ENCODE peak calls at places on chromosomes 2 and 18, in ten cellular contexts. V is fibroblast of lung, P is cardiac muscle cell, G is Peyer's patch, Y is GM23338, O is spleen, I is PC-3, Q is mammary epithelial cell, F is prostate gland, R is Panc1. X is an unnamed sample. For H3K4me1, the result is how much of the 10 kb centered on the place peaks cover.

GRCh38 chr2:217998926-217999633 is 3.7 kb downstream of the TNS1 start:
- DNase-seq in V (no peak), P (no peak), G (no peak), Y (no peak), O (no peak), I (no peak), Q (no peak), F (no peak), R (no peak), X (no peak)

GRCh38 chr2:107553534-107553933 is 273.2 kb upstream of the RGPD4 start:
- DNase-seq in V (no peak), P (peak), G (no peak), Y (no peak), O (no peak), I (peak), Q (peak), F (no peak), R (no peak), X (no peak)

GRCh38 chr2:240472078-240472790 is 36.8 kb downstream of the GPC1 start:
- DNase-seq in V (no peak), P (no peak), G (no peak), Y (no peak), O (peak), I (no peak), Q (peak), F (no peak), R (no peak), X (no peak)

GRCh38 chr18:39318462-39318861 is 1752.9 kb upstream of the CELF4 start:
- DNase-seq in V (no peak), P (no peak), G (no peak), Y (peak), O (no peak), I (no peak), Q (no peak), F (no peak), R (no peak), X (no peak)

GRCh38 chr2:99462084-99462483 is 27.7 kb downstream of the REV1 start:
- DNase-seq in V (no peak), P (no peak), G (no peak), Y (no peak), O (no peak), I (no peak), Q (no peak), F (no peak), R (no peak), X (no peak)

GRCh38 chr18:31684279-31685096 is at the start of gene B4GALT6:
- DNase-seq in V (peak), P (peak), G (peak), Y (peak), O (peak), I (peak), Q (peak), F (peak), R (no peak), X (peak)

GRCh38 chr2:98564541-98565164 is 43.7 kb downstream of the COA5 start:
- DNase-seq in V (no peak), P (no peak), G (no peak), Y (no peak), O (no peak), I (no peak), Q (no peak), F (no peak), R (no peak), X (peak)

GRCh38 chr2:8682719-8683667 is 1.1 kb downstream of the ID2 start:
- DNase-seq in V (peak), P (peak), G (peak), Y (peak), O (peak), I (peak), Q (peak), F (peak), R (no peak), X (peak)

GRCh38 chr18:77088977-77089795 is 43.4 kb downstream of the MBP start:
- DNase-seq in V (no peak), P (no peak), G (no peak), Y (peak), O (peak), I (peak), Q (peak), F (no peak), R (no peak), X (no peak)

GRCh38 chr2:29260151-29260772 is 145.0 kb downstream of the CLIP4 start:
- DNase-seq in V (peak), P (peak), G (no peak), Y (no peak), O (no peak), I (peak), Q (peak), F (no peak), R (no peak), X (no peak)

GRCh38 chr2:132415256-132416079 is 1.1 kb upstream of the GPR39 start:
- DNase-seq in V (peak), P (peak), G (no peak), Y (peak), O (no peak), I (peak), Q (peak), F (no peak), R (no peak), X (no peak)

GRCh38 chr2:174952607-174953006 is 52.6 kb downstream of the CHN1 start:
- DNase-seq in V (peak), P (no peak), G (no peak), Y (no peak), O (no peak), I (no peak), Q (no peak), F (no peak), R (no peak), X (no peak)

GRCh38 chr2:12950957-12951656 is 234.4 kb downstream of the TRIB2 start:
- DNase-seq in V (no peak), P (peak), G (no peak), Y (peak), O (no peak), I (peak), Q (no peak), F (no peak), R (no peak), X (no peak)

GRCh38 chr2:161905389-161906046 is 168.5 kb downstream of the DPP4 start:
- DNase-seq in V (no peak), P (peak), G (no peak), Y (no peak), O (peak), I (peak), Q (peak), F (no peak), R (no peak), X (peak)

GRCh38 chr2:226414313-226414712 is 385.3 kb downstream of the IRS1 start:
- DNase-seq in V (peak), P (no peak), G (no peak), Y (no peak), O (no peak), I (no peak), Q (no peak), F (no peak), R (no peak), X (no peak)

GRCh38 chr2:111171337-111171930 is 50.7 kb downstream of the BCL2L11 start:
- DNase-seq in V (no peak), P (no peak), G (no peak), Y (no peak), O (no peak), I (peak), Q (peak), F (no peak), R (no peak), X (no peak)

GRCh38 chr18:8705280-8705940 is at the start of gene MTCL1:
- DNase-seq in V (peak), P (peak), G (peak), Y (peak), O (peak), I (peak), Q (peak), F (peak), R (no peak), X (peak)

GRCh38 chr18:58205087-58205779 is 161.2 kb downstream of the NEDD4L start:
- DNase-seq in V (peak), P (peak), G (no peak), Y (no peak), O (no peak), I (no peak), Q (peak), F (no peak), R (no peak), X (no peak)

GRCh38 chr2:237907144-237907543 is 47.7 kb downstream of the RAMP1 start:
- DNase-seq in V (no peak), P (no peak), G (no peak), Y (no peak), O (no peak), I (no peak), Q (no peak), F (no peak), R (no peak), X (no peak)

GRCh38 chr18:44977856-44978255 is 297.2 kb downstream of the SETBP1 start:
- DNase-seq in V (no peak), P (no peak), G (no peak), Y (no peak), O (no peak), I (no peak), Q (no peak), F (no peak), R (no peak), X (no peak)

GRCh38 chr2:233359823-233360222 is 5.5 kb downstream of the DGKD start:
- DNase-seq in V (no peak), P (no peak), G (no peak), Y (no peak), O (no peak), I (no peak), Q (no peak), F (no peak), R (no peak), X (no peak)

GRCh38 chr2:154457291-154457690 is 241.2 kb upstream of the KCNJ3 start:
- DNase-seq in V (no peak), P (no peak), G (no peak), Y (no peak), O (no peak), I (no peak), Q (no peak), F (no peak), R (no peak), X (no peak)

GRCh38 chr2:33420726-33421125 is 55.7 kb upstream of the RASGRP3 start:
- DNase-seq in V (no peak), P (no peak), G (no peak), Y (no peak), O (no peak), I (no peak), Q (no peak), F (no peak), R (no peak), X (no peak)

GRCh38 chr2:22887426-22887825 is 497.6 kb upstream of the KLHL29 start:
- DNase-seq in V (no peak), P (no peak), G (no peak), Y (no peak), O (no peak), I (no peak), Q (no peak), F (no peak), R (no peak), X (no peak)

GRCh38 chr2:196598412-196598811 is 41.1 kb upstream of the CCDC150 start:
- DNase-seq in V (no peak), P (no peak), G (no peak), Y (peak), O (no peak), I (no peak), Q (no peak), F (no peak), R (no peak), X (no peak)

GRCh38 chr2:113692698-113693428 is 63.6 kb downstream of the SLC35F5 start:
- DNase-seq in V (no peak), P (no peak), G (no peak), Y (no peak), O (no peak), I (no peak), Q (no peak), F (no peak), R (no peak), X (no peak)

GRCh38 chr2:30601375-30601774 is 154.3 kb downstream of the LCLAT1 start:
- DNase-seq in V (no peak), P (peak), G (no peak), Y (no peak), O (no peak), I (no peak), Q (no peak), F (no peak), R (no peak), X (no peak)

GRCh38 chr18:3511980-3512379 is 62.0 kb downstream of the TGIF1 start:
- DNase-seq in V (peak), P (peak), G (no peak), Y (no peak), O (no peak), I (peak), Q (peak), F (no peak), R (no peak), X (no peak)

GRCh38 chr2:86807121-86807461 is 16.4 kb upstream of the CD8A start:
- DNase-seq in V (no peak), P (no peak), G (no peak), Y (no peak), O (no peak), I (no peak), Q (no peak), F (no peak), R (no peak), X (no peak)

GRCh38 chr2:66537001-66537400 is 102.1 kb downstream of the MEIS1 start:
- DNase-seq in V (no peak), P (no peak), G (no peak), Y (peak), O (no peak), I (no peak), Q (no peak), F (no peak), R (no peak), X (no peak)

GRCh38 chr2:46697830-46698323 is 217.7 kb downstream of the MCFD2 start:
- DNase-seq in V (no peak), P (no peak), G (no peak), Y (no peak), O (peak), I (no peak), Q (no peak), F (no peak), R (no peak), X (peak)

GRCh38 chr2:88843061-88843460 is 151.6 kb downstream of the RPIA start:
- DNase-seq in V (no peak), P (no peak), G (no peak), Y (no peak), O (no peak), I (no peak), Q (no peak), F (no peak), R (no peak), X (no peak)

GRCh38 chr18:23618862-23619387 is 32.6 kb upstream of the NPC1 start:
- DNase-seq in V (no peak), P (peak), G (no peak), Y (peak), O (peak), I (no peak), Q (no peak), F (no peak), R (no peak), X (peak)

GRCh38 chr2:25032094-25032493 is 9.8 kb upstream of the EFR3B start:
- DNase-seq in V (no peak), P (peak), G (no peak), Y (no peak), O (no peak), I (no peak), Q (no peak), F (no peak), R (no peak), X (no peak)

DNA sequence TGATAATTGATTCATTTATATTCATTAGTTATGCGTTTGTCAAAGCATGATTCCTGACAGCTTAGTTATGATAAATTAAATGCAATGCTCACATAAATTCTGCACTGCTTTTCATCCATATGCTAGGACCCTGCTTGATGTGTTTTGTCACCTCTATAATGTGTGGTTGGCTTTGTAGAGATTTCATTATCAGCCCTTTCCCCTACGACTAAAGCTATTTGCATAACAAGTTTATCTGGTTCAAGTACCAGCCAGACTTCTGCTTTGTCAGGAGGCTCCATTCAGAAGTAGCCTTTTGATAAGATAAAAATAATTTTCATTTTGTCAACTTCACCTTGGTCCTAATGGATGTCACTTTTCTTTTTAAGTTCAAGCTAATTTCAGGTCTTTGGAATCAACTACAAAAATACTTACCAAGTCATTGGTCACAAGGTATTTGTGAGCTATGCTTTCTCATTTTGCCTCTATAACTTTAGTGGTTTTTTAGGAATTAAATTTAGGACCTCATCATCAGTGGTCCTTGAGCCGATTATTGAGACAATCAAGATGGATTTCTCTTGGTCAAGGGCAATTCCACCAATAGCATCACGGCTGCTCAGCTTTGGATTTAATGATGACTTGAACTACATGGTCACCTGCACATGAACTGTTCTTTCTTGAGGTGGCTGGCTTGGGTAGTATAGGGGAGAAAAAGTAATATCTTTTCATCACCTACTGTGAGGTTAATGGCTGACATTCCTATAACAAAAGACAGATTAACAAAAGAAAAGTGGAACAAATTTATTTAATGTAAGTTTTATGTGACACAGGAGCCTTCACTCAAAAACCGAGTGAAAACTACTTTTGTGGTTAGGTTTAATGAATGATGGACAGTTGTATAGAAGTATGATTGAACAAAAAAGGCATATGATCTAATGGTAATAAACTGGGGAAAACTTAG is 162.1 kb downstream of the MYO3B start:
- DNase-seq in V (no peak), P (no peak), G (no peak), Y (peak), O (no peak), I (no peak), Q (no peak), F (no peak), R (no peak), X (no peak)
- H3K4me1 ChIP-seq in V (under half), P (under half), G (under half), Y (under half), O (under half), I (under half), Q (under half), F (under half), R (under half), X (under half)

GRCh38 chr2:106030287-106031268 is 163.5 kb downstream of the UXS1 start:
- DNase-seq in V (peak), P (peak), G (peak), Y (no peak), O (no peak), I (peak), Q (no peak), F (peak), R (no peak), X (peak)
- H3K4me3 ChIP-seq in V (peak), P (no peak), G (no peak), Y (no peak), O (no peak), I (peak), Q (no peak), F (no peak), R (no peak), X (no peak)

GRCh38 chr2:235911633-235912032 is 256.6 kb downstream of the GBX2 start:
- DNase-seq in V (no peak), P (no peak), G (no peak), Y (peak), O (no peak), I (no peak), Q (no peak), F (no peak), R (no peak), X (no peak)
- TF ChIP-seq CTCF in V (no peak), P (no peak), G (no peak), Y (no peak), O (no peak), I (no peak), Q (no peak), F (no peak), R (no peak), X (no peak)

GRCh38 chr2:181891966-181892794 is 650 bp downstream of the ITPRID2 start:
- DNase-seq in V (peak), P (peak), G (peak), Y (peak), O (peak), I (peak), Q (peak), F (peak), R (peak), X (peak)

GRCh38 chr2:181892795-181893435 is 1.4 kb downstream of the ITPRID2 start:
- DNase-seq in V (peak), P (peak), G (no peak), Y (no peak), O (no peak), I (peak), Q (peak), F (no peak), R (no peak), X (no peak)

GRCh38 chr2:181896286-181896685 is 4.8 kb downstream of the ITPRID2 start:
- DNase-seq in V (no peak), P (no peak), G (no peak), Y (no peak), O (no peak), I (no peak), Q (no peak), F (no peak), R (no peak), X (peak)

GRCh38 chr2:181895788-181896187 is 4.3 kb downstream of the ITPRID2 start:
- DNase-seq in V (no peak), P (no peak), G (no peak), Y (no peak), O (no peak), I (no peak), Q (no peak), F (no peak), R (no peak), X (no peak)

GRCh38 chr2:181894381-181894780 is 2.9 kb downstream of the ITPRID2 start:
- DNase-seq in V (no peak), P (no peak), G (no peak), Y (no peak), O (no peak), I (no peak), Q (no peak), F (no peak), R (no peak), X (no peak)
- H3K4me1 ChIP-seq in V (under half), P (under half), G (under half), Y (under half), O (half or more), I (under half), Q (under half), F (under half), R (half or more), X (under half)

GRCh38 chr2:180656455-180656847 is 324.0 kb upstream of the UBE2E3 start:
- DNase-seq in V (no peak), P (no peak), G (no peak), Y (no peak), O (no peak), I (peak), Q (peak), F (no peak), R (peak), X (no peak)

GRCh38 chr2:180653481-180653880 is 326.9 kb upstream of the UBE2E3 start:
- DNase-seq in V (no peak), P (no peak), G (no peak), Y (no peak), O (no peak), I (no peak), Q (no peak), F (no peak), R (no peak), X (no peak)

GRCh38 chr2:180657054-180657453 is 323.4 kb upstream of the UBE2E3 start:
- DNase-seq in V (no peak), P (peak), G (no peak), Y (no peak), O (no peak), I (peak), Q (peak), F (no peak), R (peak), X (no peak)

GRCh38 chr2:180655842-180656454 is 324.5 kb upstream of the UBE2E3 start:
- DNase-seq in V (no peak), P (no peak), G (no peak), Y (peak), O (no peak), I (no peak), Q (no peak), F (no peak), R (no peak), X (no peak)

DNA sequence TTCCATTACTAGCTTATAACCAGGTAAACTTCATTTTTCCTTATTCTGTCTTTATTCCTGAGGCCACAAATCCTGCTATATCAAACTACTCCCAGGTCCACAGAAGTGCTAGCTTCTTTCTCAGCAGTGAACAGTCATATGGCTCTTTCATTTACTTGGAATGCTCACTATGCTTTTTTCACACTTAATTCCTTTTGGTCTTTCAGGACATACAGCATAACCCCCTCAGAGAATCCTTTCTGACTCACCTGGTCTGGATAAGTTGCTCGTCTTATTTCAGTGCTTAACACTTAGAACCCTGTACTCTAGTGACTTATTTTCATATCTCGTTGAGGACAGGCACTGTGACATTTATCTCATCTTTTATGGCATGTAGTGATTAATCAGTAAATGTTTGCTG is 325.0 kb upstream of the UBE2E3 start:
- DNase-seq in V (no peak), P (no peak), G (no peak), Y (no peak), O (no peak), I (peak), Q (peak), F (no peak), R (no peak), X (no peak)
- H3K4me3 ChIP-seq in V (no peak), P (no peak), G (no peak), Y (no peak), O (no peak), I (no peak), Q (no peak), F (no peak), R (no peak), X (no peak)

GRCh38 chr2:172426635-172427255 is 641 bp upstream of the ITGA6 start:
- DNase-seq in V (no peak), P (no peak), G (no peak), Y (no peak), O (no peak), I (no peak), Q (no peak), F (no peak), R (no peak), X (no peak)

GRCh38 chr2:172427990-172428840 is 829 bp downstream of the ITGA6 start:
- DNase-seq in V (peak), P (no peak), G (peak), Y (peak), O (peak), I (peak), Q (peak), F (peak), R (no peak), X (peak)

GRCh38 chr2:172423120-172423519 is 4.3 kb upstream of the ITGA6 start:
- DNase-seq in V (no peak), P (no peak), G (no peak), Y (no peak), O (no peak), I (no peak), Q (no peak), F (no peak), R (no peak), X (no peak)

GRCh38 chr2:172427256-172427989 is at the start of gene ITGA6:
- DNase-seq in V (peak), P (peak), G (peak), Y (peak), O (peak), I (peak), Q (peak), F (peak), R (no peak), X (peak)

GRCh38 chr2:172425336-172425735 is 2.0 kb upstream of the ITGA6 start:
- DNase-seq in V (no peak), P (no peak), G (no peak), Y (no peak), O (no peak), I (no peak), Q (no peak), F (no peak), R (no peak), X (no peak)
- TF ChIP-seq CTCF in V (no peak), P (no peak), G (no peak), Y (no peak), O (no peak), I (no peak), Q (no peak), F (no peak), R (peak), X (no peak)

X was measured in mucosa of descending colon.